ENCODE peak calls at places on chromosomes 3 and 15, in ten cellular contexts. H, O, B, G, S, F, R, A, V and M are unnamed samples.
A peak's percentile ranks its signal among the peaks of the same experiment; 100 is the strongest.

GRCh38 chr3:193831495-193832455 is 238.8 kb downstream of the OPA1 start:
- DNase-seq in H (no peak), O (no peak), B (no peak), G (peak; percentile 24), S (no peak), F (no peak), R (no peak), A (no peak), V (peak; percentile 49), M (no peak)

GRCh38 chr15:72222433-72222832 is 8.6 kb downstream of the PKM start:
- DNase-seq in H (no peak), O (peak; percentile 24), B (peak; percentile 19), G (no peak), S (no peak), F (peak; percentile 95), R (peak; percentile 28), A (peak; percentile 75), V (peak; percentile 40), M (no peak)

GRCh38 chr3:16432714-16433113 is 80.8 kb downstream of the RFTN1 start:
- DNase-seq in H (no peak), O (no peak), B (no peak), G (no peak), S (no peak), F (no peak), R (no peak), A (no peak), V (peak; percentile 79), M (no peak)

GRCh38 chr3:129746629-129747028 is 140.2 kb upstream of the PLXND1 start:
- DNase-seq in H (no peak), O (no peak), B (no peak), G (no peak), S (no peak), F (no peak), R (no peak), A (no peak), V (no peak), M (no peak)

GRCh38 chr15:28927043-28927442 is 41.3 kb downstream of the APBA2 start:
- DNase-seq in H (no peak), O (no peak), B (no peak), G (no peak), S (no peak), F (no peak), R (no peak), A (no peak), V (no peak), M (no peak)

GRCh38 chr3:127789051-127789450 is 33.3 kb downstream of the MGLL start:
- DNase-seq in H (no peak), O (no peak), B (no peak), G (no peak), S (no peak), F (no peak), R (no peak), A (no peak), V (no peak), M (no peak)

GRCh38 chr3:16419640-16420039 is 93.9 kb downstream of the RFTN1 start:
- DNase-seq in H (no peak), O (peak; percentile 72), B (no peak), G (no peak), S (no peak), F (no peak), R (no peak), A (peak; percentile 11), V (no peak), M (no peak)

GRCh38 chr3:115977866-115978265 is 354.6 kb downstream of the GAP43 start:
- DNase-seq in H (no peak), O (no peak), B (no peak), G (no peak), S (no peak), F (no peak), R (no peak), A (no peak), V (no peak), M (no peak)

GRCh38 chr3:122864498-122864897 is 69.6 kb downstream of the SLC49A4 start:
- DNase-seq in H (no peak), O (no peak), B (no peak), G (no peak), S (no peak), F (no peak), R (no peak), A (no peak), V (no peak), M (no peak)

GRCh38 chr3:184299488-184300376 is 691 bp downstream of the PSMD2 start:
- DNase-seq in H (peak; percentile 44), O (peak; percentile 34), B (no peak), G (no peak), S (no peak), F (no peak), R (no peak), A (peak; percentile 50), V (no peak), M (no peak)

GRCh38 chr15:59295742-59296090 is 77.0 kb downstream of the MYO1E start:
- DNase-seq in H (no peak), O (no peak), B (no peak), G (no peak), S (no peak), F (no peak), R (no peak), A (no peak), V (no peak), M (no peak)

GRCh38 chr15:51398676-51399075 is 57.2 kb downstream of the GLDN start:
- DNase-seq in H (no peak), O (no peak), B (peak; percentile 28), G (no peak), S (no peak), F (no peak), R (no peak), A (no peak), V (no peak), M (no peak)

DNA sequence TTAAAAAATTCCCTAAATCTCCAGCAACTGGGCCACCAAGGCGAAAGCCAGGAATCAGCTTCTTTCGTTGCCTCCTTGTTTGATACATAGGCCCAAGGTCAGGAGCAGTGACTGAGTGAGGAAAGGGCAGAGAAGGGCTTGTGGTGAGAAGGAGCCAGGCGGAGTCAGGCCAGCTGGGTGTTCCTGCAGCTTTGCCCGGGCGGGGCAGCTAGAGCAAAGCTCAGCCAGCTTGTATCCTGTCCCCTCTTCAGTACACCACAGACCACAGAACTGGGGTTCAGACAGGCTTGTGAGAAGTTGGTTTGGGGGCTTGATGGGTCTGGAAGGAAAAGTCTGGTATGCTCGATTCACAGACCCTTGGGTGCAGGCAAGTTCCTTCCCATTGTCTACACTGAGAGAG is 52.6 kb downstream of the CCK start:
- DNase-seq in H (no peak), O (no peak), B (no peak), G (peak; percentile 36), S (no peak), F (no peak), R (no peak), A (no peak), V (no peak), M (no peak)
- H3K4me3 ChIP-seq in H (no peak overlapping the region), O (no peak overlapping the region), B (no peak overlapping the region), G (no peak overlapping the region), S (no peak overlapping the region), F (no peak overlapping the region), R (no peak overlapping the region), A (no peak overlapping the region), V (no peak overlapping the region), M (no peak overlapping the region)

GRCh38 chr15:60655252-60655651 is 176.3 kb upstream of the ICE2 start:
- DNase-seq in H (no peak), O (no peak), B (no peak), G (peak; percentile 71), S (no peak), F (no peak), R (no peak), A (no peak), V (no peak), M (no peak)
- H3K4me3 ChIP-seq in H (no peak overlapping the region), O (no peak overlapping the region), B (no peak overlapping the region), G (no peak overlapping the region), S (no peak overlapping the region), F (no peak overlapping the region), R (no peak overlapping the region), A (no peak overlapping the region), V (no peak overlapping the region), M (no peak overlapping the region)

GRCh38 chr15:40353697-40354096 is 2.9 kb downstream of the PHGR1 start:
- DNase-seq in H (no peak), O (no peak), B (no peak), G (no peak), S (no peak), F (no peak), R (no peak), A (no peak), V (no peak), M (no peak)

GRCh38 chr15:40352221-40352901 is 1.5 kb downstream of the PHGR1 start:
- DNase-seq in H (no peak), O (no peak), B (no peak), G (no peak), S (no peak), F (no peak), R (no peak), A (no peak), V (no peak), M (no peak)

GRCh38 chr15:40355976-40356585 is 1.9 kb upstream of the DISP2 start:
- DNase-seq in H (no peak), O (no peak), B (no peak), G (no peak), S (no peak), F (no peak), R (no peak), A (no peak), V (no peak), M (no peak)

GRCh38 chr15:40357246-40357645 is 773 bp upstream of the DISP2 start:
- DNase-seq in H (no peak), O (no peak), B (no peak), G (no peak), S (no peak), F (no peak), R (no peak), A (no peak), V (no peak), M (no peak)

GRCh38 chr15:40354408-40355171 is 3.4 kb upstream of the DISP2 start:
- DNase-seq in H (peak; percentile 72), O (peak; percentile 66), B (peak; percentile 85), G (peak; percentile 82), S (no peak), F (peak; percentile 23), R (no peak), A (peak; percentile 39), V (peak; percentile 56), M (no peak)
- H3K4me3 ChIP-seq in H (no peak overlapping the region), O (no peak overlapping the region), B (no peak overlapping the region), G (no peak overlapping the region), S (no peak overlapping the region), F (no peak overlapping the region), R (no peak overlapping the region), A (no peak overlapping the region), V (no peak overlapping the region), M (no peak overlapping the region)

GRCh38 chr3:23913873-23914743 is 2.7 kb downstream of the NKIRAS1 start:
- DNase-seq in H (no peak), O (no peak), B (no peak), G (no peak), S (no peak), F (no peak), R (no peak), A (no peak), V (no peak), M (no peak)
- H3K4me3 ChIP-seq in H (no peak overlapping the region), O (no peak overlapping the region), B (no peak overlapping the region), G (peak overlapping the region; percentile 95), S (no peak overlapping the region), F (no peak overlapping the region), R (no peak overlapping the region), A (peak overlapping the region; percentile 91), V (no peak overlapping the region), M (no peak overlapping the region)